ENCODE peak calls at places on chromosomes 6 and 20, in eight cellular contexts. G, I, K, Y, H, A, L and R are unnamed samples.
A peak's percentile ranks its signal among the peaks of the same experiment; 100 is the strongest.

GRCh38 chr6:170473226-170473789 is 79.8 kb downstream of the PSMB1 start:
- DNase-seq in G (no peak), I (no peak), K (no peak), Y (no peak), H (no peak), A (no peak), L (no peak), R (no peak)

GRCh38 chr20:21180248-21180647 is 54.4 kb downstream of the KIZ start:
- DNase-seq in G (no peak), I (no peak), K (no peak), Y (no peak), H (no peak), A (no peak), L (no peak), R (no peak)

GRCh38 chr20:11452326-11452725 is 465.4 kb upstream of the BTBD3 start:
- DNase-seq in G (no peak), I (peak; percentile 17), K (no peak), Y (no peak), H (no peak), A (no peak), L (no peak), R (no peak)

GRCh38 chr20:21796059-21796458 is 90.6 kb downstream of the PAX1 start:
- DNase-seq in G (peak; percentile 40), I (peak; percentile 22), K (peak; percentile 32), Y (no peak), H (no peak), A (no peak), L (no peak), R (no peak)

GRCh38 chr20:57291003-57291402 is 24.6 kb upstream of the BMP7 start:
- DNase-seq in G (peak; percentile 66), I (no peak), K (no peak), Y (no peak), H (no peak), A (no peak), L (no peak), R (no peak)

GRCh38 chr20:9590189-9590588 is 75.8 kb downstream of the LAMP5 start:
- DNase-seq in G (no peak), I (no peak), K (no peak), Y (no peak), H (no peak), A (no peak), L (no peak), R (peak; percentile 69)

GRCh38 chr20:62804632-62805364 is at the start of gene OGFR:
- DNase-seq in G (peak; percentile 63), I (peak; percentile 83), K (no peak), Y (peak; percentile 96), H (no peak), A (no peak), L (peak; percentile 90), R (no peak)

GRCh38 chr6:150180517-150180916 is 37.7 kb downstream of the PPP1R14C start:
- DNase-seq in G (no peak), I (no peak), K (no peak), Y (no peak), H (no peak), A (no peak), L (no peak), R (no peak)

GRCh38 chr6:155694429-155694795 is 238.8 kb upstream of the NOX3 start:
- DNase-seq in G (no peak), I (no peak), K (no peak), Y (no peak), H (no peak), A (no peak), L (no peak), R (no peak)

GRCh38 chr20:39117486-39117885 is 155.3 kb downstream of the DHX35 start:
- DNase-seq in G (no peak), I (peak; percentile 24), K (peak; percentile 73), Y (no peak), H (peak; percentile 88), A (no peak), L (no peak), R (peak; percentile 72)

GRCh38 chr20:44916586-44916985 is 6.7 kb downstream of the PABPC1L start:
- DNase-seq in G (no peak), I (no peak), K (no peak), Y (no peak), H (no peak), A (no peak), L (no peak), R (no peak)

GRCh38 chr20:53723621-53724020 is 130.0 kb upstream of the ZNF217 start:
- DNase-seq in G (no peak), I (no peak), K (no peak), Y (no peak), H (no peak), A (no peak), L (no peak), R (no peak)

GRCh38 chr6:116136373-116136772 is 10.4 kb upstream of the COL10A1 start:
- DNase-seq in G (no peak), I (no peak), K (no peak), Y (no peak), H (no peak), A (no peak), L (no peak), R (no peak)

GRCh38 chr20:41258489-41258888 is 59.0 kb downstream of the ZHX3 start:
- DNase-seq in G (no peak), I (no peak), K (no peak), Y (no peak), H (no peak), A (no peak), L (no peak), R (no peak)

GRCh38 chr6:133623621-133624020 is 265.3 kb upstream of the TCF21 start:
- DNase-seq in G (no peak), I (no peak), K (no peak), Y (no peak), H (no peak), A (no peak), L (no peak), R (no peak)

GRCh38 chr20:53210041-53210440 is 237.9 kb downstream of the TSHZ2 start:
- DNase-seq in G (no peak), I (no peak), K (no peak), Y (no peak), H (no peak), A (no peak), L (no peak), R (no peak)

GRCh38 chr6:155909710-155910109 is 454.1 kb upstream of the NOX3 start:
- DNase-seq in G (peak; percentile 16), I (no peak), K (no peak), Y (no peak), H (no peak), A (no peak), L (no peak), R (no peak)

GRCh38 chr20:34774431-34774830 is 51.0 kb downstream of the NCOA6 start:
- DNase-seq in G (no peak), I (no peak), K (no peak), Y (no peak), H (no peak), A (no peak), L (no peak), R (no peak)

GRCh38 chr20:34772437-34772836 is 53.0 kb downstream of the NCOA6 start:
- DNase-seq in G (no peak), I (no peak), K (no peak), Y (no peak), H (no peak), A (no peak), L (no peak), R (no peak)

GRCh38 chr20:34774886-34775285 is 50.6 kb downstream of the NCOA6 start:
- DNase-seq in G (no peak), I (no peak), K (no peak), Y (no peak), H (no peak), A (no peak), L (no peak), R (no peak)

GRCh38 chr20:34773726-34774125 is 51.7 kb downstream of the NCOA6 start:
- DNase-seq in G (no peak), I (no peak), K (no peak), Y (no peak), H (no peak), A (no peak), L (no peak), R (no peak)

GRCh38 chr20:34771680-34772081 is 53.8 kb downstream of the NCOA6 start:
- DNase-seq in G (no peak), I (no peak), K (no peak), Y (no peak), H (no peak), A (no peak), L (no peak), R (no peak)
- TF ChIP-seq MAX in G (no peak), I (no peak), K (no peak), Y (no peak), H (no peak), A (no peak), L (no peak), R (no peak)

GRCh38 chr6:25655746-25656145 is 3.7 kb downstream of the SCGN start:
- DNase-seq in G (no peak), I (no peak), K (no peak), Y (no peak), H (no peak), A (no peak), L (no peak), R (no peak)
- TF ChIP-seq MAX in G (no peak), I (no peak), K (no peak), Y (no peak), H (no peak), A (no peak), L (no peak), R (no peak)

GRCh38 chr6:167795321-167795811 is 31.3 kb upstream of the AFDN start:
- DNase-seq in G (no peak), I (no peak), K (no peak), Y (no peak), H (no peak), A (no peak), L (no peak), R (no peak)

GRCh38 chr6:167791036-167791779 is 35.5 kb upstream of the AFDN start:
- DNase-seq in G (no peak), I (no peak), K (peak; percentile 53), Y (no peak), H (no peak), A (no peak), L (no peak), R (no peak)

GRCh38 chr6:167791780-167792478 is 34.8 kb upstream of the AFDN start:
- DNase-seq in G (no peak), I (no peak), K (no peak), Y (no peak), H (no peak), A (no peak), L (no peak), R (no peak)

GRCh38 chr6:167794386-167795157 is 32.1 kb upstream of the AFDN start:
- DNase-seq in G (no peak), I (no peak), K (no peak), Y (no peak), H (no peak), A (no peak), L (no peak), R (no peak)

DNA sequence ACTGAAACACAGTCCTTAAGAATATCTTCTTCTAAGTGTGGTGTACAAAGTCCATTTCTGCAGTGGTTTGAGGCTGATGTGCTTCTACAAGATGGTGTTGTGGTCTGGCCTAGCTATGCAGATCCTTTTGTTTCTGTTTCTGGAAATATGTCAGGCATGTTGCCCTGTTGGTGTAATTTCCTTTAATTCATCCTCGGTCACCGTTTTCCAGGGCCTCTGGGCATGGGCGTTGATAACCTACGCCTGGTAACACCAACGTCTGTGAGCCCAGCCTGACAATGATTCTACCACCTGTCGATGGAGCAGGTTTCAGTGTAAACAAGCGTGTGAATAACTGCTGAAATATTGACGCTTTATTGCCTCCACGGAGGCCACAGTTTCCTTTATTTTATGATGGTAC is 33.3 kb upstream of the AFDN start:
- DNase-seq in G (no peak), I (no peak), K (no peak), Y (no peak), H (no peak), A (no peak), L (no peak), R (no peak)
- TF ChIP-seq MAX in G (no peak), I (no peak), K (no peak), Y (no peak), H (no peak), A (no peak), L (no peak), R (no peak)

GRCh38 chr6:42819803-42820508 is 38.1 kb downstream of the BICRAL start:
- DNase-seq in G (no peak), I (peak; percentile 46), K (peak; percentile 16), Y (peak; percentile 47), H (no peak), A (no peak), L (peak; percentile 32), R (peak; percentile 9)
- TF ChIP-seq MAX in G (no peak), I (no peak), K (no peak), Y (no peak), H (no peak), A (no peak), L (no peak), R (no peak)